ENCODE peak calls at places on chromosome 21, in eight cellular contexts. One of them, this sample, is unnamed.

GRCh38 chr21:31283025-31283424 is 61.0 kb downstream of the TIAM1 start:
- DNase-seq in Caki2: no peak
- DNase-seq in NAMALWA: no peak
- DNase-seq in activated naive CD4-positive, alpha-beta T cell: no peak
- DNase-seq in stimulated activated CD8-positive, alpha-beta memory T cell treated with anti-CD3 and anti-CD28 coated beads, Interleukin-2, amount 100 ng/mL, for 48 hours: no peak
- DNase-seq in anterior cingulate cortex: no peak
- DNase-seq in osteocyte: no peak
- DNase-seq in left lobe of liver: no peak
- DNase-seq in this sample: no peak

GRCh38 chr21:44892536-44893277 is 19.2 kb upstream of the PTTG1IP start:
- DNase-seq in Caki2: no peak
- DNase-seq in stimulated activated CD8-positive, alpha-beta memory T cell treated with anti-CD3 and anti-CD28 coated beads, Interleukin-2, amount 100 ng/mL, for 48 hours: peak; percentile 74
- DNase-seq in NAMALWA: peak; percentile 74
- DNase-seq in anterior cingulate cortex: no peak
- DNase-seq in activated naive CD4-positive, alpha-beta T cell: peak; percentile 69
- DNase-seq in osteocyte: no peak
- DNase-seq in left lobe of liver: no peak
- DNase-seq in this sample: peak; percentile 62

GRCh38 chr21:14768042-14768441 is 221.9 kb upstream of the SAMSN1 start:
- DNase-seq in osteocyte: no peak
- DNase-seq in activated naive CD4-positive, alpha-beta T cell: no peak
- DNase-seq in stimulated activated CD8-positive, alpha-beta memory T cell treated with anti-CD3 and anti-CD28 coated beads, Interleukin-2, amount 100 ng/mL, for 48 hours: no peak
- DNase-seq in Caki2: no peak
- DNase-seq in anterior cingulate cortex: no peak
- DNase-seq in left lobe of liver: no peak
- DNase-seq in NAMALWA: no peak
- DNase-seq in this sample: no peak

GRCh38 chr21:17900990-17901385 is 81.8 kb upstream of the C21orf91 start:
- DNase-seq in activated naive CD4-positive, alpha-beta T cell: no peak
- DNase-seq in osteocyte: no peak
- DNase-seq in stimulated activated CD8-positive, alpha-beta memory T cell treated with anti-CD3 and anti-CD28 coated beads, Interleukin-2, amount 100 ng/mL, for 48 hours: no peak
- DNase-seq in NAMALWA: no peak
- DNase-seq in Caki2: no peak
- DNase-seq in anterior cingulate cortex: no peak
- DNase-seq in left lobe of liver: no peak
- DNase-seq in this sample: no peak

GRCh38 chr21:39006653-39007417 is 176.4 kb downstream of the PSMG1 start:
- DNase-seq in NAMALWA: peak; percentile 26
- DNase-seq in left lobe of liver: no peak
- DNase-seq in Caki2: no peak
- DNase-seq in anterior cingulate cortex: no peak
- DNase-seq in osteocyte: no peak
- DNase-seq in stimulated activated CD8-positive, alpha-beta memory T cell treated with anti-CD3 and anti-CD28 coated beads, Interleukin-2, amount 100 ng/mL, for 48 hours: no peak
- DNase-seq in activated naive CD4-positive, alpha-beta T cell: no peak
- DNase-seq in this sample: peak; percentile 48

GRCh38 chr21:37927711-37928110 is 11.5 kb upstream of the KCNJ6 start:
- DNase-seq in NAMALWA: no peak
- DNase-seq in left lobe of liver: no peak
- DNase-seq in anterior cingulate cortex: no peak
- DNase-seq in Caki2: no peak
- DNase-seq in osteocyte: no peak
- DNase-seq in activated naive CD4-positive, alpha-beta T cell: no peak
- DNase-seq in stimulated activated CD8-positive, alpha-beta memory T cell treated with anti-CD3 and anti-CD28 coated beads, Interleukin-2, amount 100 ng/mL, for 48 hours: no peak
- DNase-seq in this sample: no peak

GRCh38 chr21:25963186-25963585 is 207.4 kb downstream of the APP start:
- DNase-seq in activated naive CD4-positive, alpha-beta T cell: no peak
- DNase-seq in NAMALWA: no peak
- DNase-seq in anterior cingulate cortex: no peak
- DNase-seq in left lobe of liver: no peak
- DNase-seq in stimulated activated CD8-positive, alpha-beta memory T cell treated with anti-CD3 and anti-CD28 coated beads, Interleukin-2, amount 100 ng/mL, for 48 hours: no peak
- DNase-seq in Caki2: peak; percentile 66
- DNase-seq in osteocyte: no peak
- DNase-seq in this sample: no peak

GRCh38 chr21:21668198-21668597 is 670.0 kb downstream of the NCAM2 start:
- DNase-seq in osteocyte: no peak
- DNase-seq in stimulated activated CD8-positive, alpha-beta memory T cell treated with anti-CD3 and anti-CD28 coated beads, Interleukin-2, amount 100 ng/mL, for 48 hours: no peak
- DNase-seq in anterior cingulate cortex: no peak
- DNase-seq in activated naive CD4-positive, alpha-beta T cell: no peak
- DNase-seq in Caki2: no peak
- DNase-seq in NAMALWA: no peak
- DNase-seq in left lobe of liver: no peak
- DNase-seq in this sample: no peak

GRCh38 chr21:43318841-43319781 is 107.8 kb downstream of the SIK1 start:
- DNase-seq in Caki2: no peak
- DNase-seq in anterior cingulate cortex: no peak
- DNase-seq in left lobe of liver: no peak
- DNase-seq in stimulated activated CD8-positive, alpha-beta memory T cell treated with anti-CD3 and anti-CD28 coated beads, Interleukin-2, amount 100 ng/mL, for 48 hours: no peak
- DNase-seq in NAMALWA: peak; percentile 31
- DNase-seq in activated naive CD4-positive, alpha-beta T cell: no peak
- DNase-seq in osteocyte: no peak
- DNase-seq in this sample: peak; percentile 72

GRCh38 chr21:36229181-36229580 is 72.6 kb downstream of the DOP1B start:
- DNase-seq in stimulated activated CD8-positive, alpha-beta memory T cell treated with anti-CD3 and anti-CD28 coated beads, Interleukin-2, amount 100 ng/mL, for 48 hours: no peak
- DNase-seq in activated naive CD4-positive, alpha-beta T cell: no peak
- DNase-seq in NAMALWA: no peak
- DNase-seq in left lobe of liver: no peak
- DNase-seq in osteocyte: no peak
- DNase-seq in Caki2: no peak
- DNase-seq in anterior cingulate cortex: no peak
- DNase-seq in this sample: no peak

GRCh38 chr21:28111151-28111619 is 881.5 kb downstream of the LTN1 start:
- DNase-seq in Caki2: no peak
- DNase-seq in activated naive CD4-positive, alpha-beta T cell: no peak
- DNase-seq in NAMALWA: no peak
- DNase-seq in anterior cingulate cortex: no peak
- DNase-seq in stimulated activated CD8-positive, alpha-beta memory T cell treated with anti-CD3 and anti-CD28 coated beads, Interleukin-2, amount 100 ng/mL, for 48 hours: no peak
- DNase-seq in osteocyte: no peak
- DNase-seq in left lobe of liver: no peak
- DNase-seq in this sample: no peak